ENCODE peak calls at places on chromosomes 12 and 14, in seven cellular contexts. One of them, this sample, is unnamed.

GRCh38 chr12:58639323-58639934 is 280.9 kb downstream of the LRIG3 start:
- DNase-seq in right atrium auricular region: no peak
- DNase-seq in OCI-LY7: no peak
- DNase-seq in fibroblast of lung: peak
- DNase-seq in CD4-positive, alpha-beta T cell: no peak
- DNase-seq in brain microvascular endothelial cell: peak
- DNase-seq in dorsolateral prefrontal cortex: no peak
- DNase-seq in this sample: no peak

GRCh38 chr14:64409509-64409908 is 21.4 kb downstream of the MTHFD1 start:
- DNase-seq in CD4-positive, alpha-beta T cell: no peak
- DNase-seq in right atrium auricular region: no peak
- DNase-seq in fibroblast of lung: no peak
- DNase-seq in dorsolateral prefrontal cortex: no peak
- DNase-seq in brain microvascular endothelial cell: no peak
- DNase-seq in OCI-LY7: no peak
- DNase-seq in this sample: no peak

GRCh38 chr12:124906606-124907261 is 7.7 kb downstream of the UBC start:
- DNase-seq in CD4-positive, alpha-beta T cell: peak
- DNase-seq in fibroblast of lung: peak
- DNase-seq in right atrium auricular region: peak
- DNase-seq in OCI-LY7: peak
- DNase-seq in brain microvascular endothelial cell: peak
- DNase-seq in dorsolateral prefrontal cortex: peak
- DNase-seq in this sample: peak

GRCh38 chr14:52610187-52610586 is 57.6 kb downstream of the GPR137C start:
- DNase-seq in CD4-positive, alpha-beta T cell: no peak
- DNase-seq in fibroblast of lung: no peak
- DNase-seq in right atrium auricular region: no peak
- DNase-seq in brain microvascular endothelial cell: no peak
- DNase-seq in OCI-LY7: no peak
- DNase-seq in dorsolateral prefrontal cortex: no peak
- DNase-seq in this sample: no peak

GRCh38 chr14:72543325-72543724 is 350.6 kb downstream of the DPF3 start:
- DNase-seq in OCI-LY7: no peak
- DNase-seq in CD4-positive, alpha-beta T cell: no peak
- DNase-seq in fibroblast of lung: no peak
- DNase-seq in brain microvascular endothelial cell: no peak
- DNase-seq in dorsolateral prefrontal cortex: no peak
- DNase-seq in right atrium auricular region: no peak
- DNase-seq in this sample: no peak

GRCh38 chr12:98973395-98973794 is 328.3 kb downstream of the APAF1 start:
- DNase-seq in right atrium auricular region: no peak
- DNase-seq in brain microvascular endothelial cell: no peak
- DNase-seq in CD4-positive, alpha-beta T cell: no peak
- DNase-seq in dorsolateral prefrontal cortex: no peak
- DNase-seq in fibroblast of lung: peak
- DNase-seq in OCI-LY7: no peak
- DNase-seq in this sample: peak

GRCh38 chr14:89912667-89913211 is 41.8 kb downstream of the EFCAB11 start:
- DNase-seq in CD4-positive, alpha-beta T cell: no peak
- DNase-seq in dorsolateral prefrontal cortex: no peak
- DNase-seq in right atrium auricular region: no peak
- DNase-seq in brain microvascular endothelial cell: peak
- DNase-seq in OCI-LY7: no peak
- DNase-seq in fibroblast of lung: peak
- DNase-seq in this sample: peak

GRCh38 chr14:65492277-65492676 is 79.7 kb downstream of the FUT8 start:
- DNase-seq in CD4-positive, alpha-beta T cell: no peak
- DNase-seq in OCI-LY7: peak
- DNase-seq in right atrium auricular region: no peak
- DNase-seq in dorsolateral prefrontal cortex: no peak
- DNase-seq in fibroblast of lung: no peak
- DNase-seq in brain microvascular endothelial cell: no peak
- DNase-seq in this sample: no peak

GRCh38 chr12:88308825-88309224 is 166.7 kb downstream of the TMTC3 start:
- DNase-seq in right atrium auricular region: no peak
- DNase-seq in brain microvascular endothelial cell: peak
- DNase-seq in dorsolateral prefrontal cortex: no peak
- DNase-seq in fibroblast of lung: peak
- DNase-seq in OCI-LY7: no peak
- DNase-seq in CD4-positive, alpha-beta T cell: no peak
- DNase-seq in this sample: peak

GRCh38 chr14:69548566-69548965 is 26.1 kb downstream of the CCDC177 start:
- DNase-seq in dorsolateral prefrontal cortex: peak
- DNase-seq in brain microvascular endothelial cell: no peak
- DNase-seq in fibroblast of lung: no peak
- DNase-seq in OCI-LY7: no peak
- DNase-seq in right atrium auricular region: no peak
- DNase-seq in CD4-positive, alpha-beta T cell: no peak
- DNase-seq in this sample: no peak

GRCh38 chr14:37230551-37231194 is 32.9 kb downstream of the MIPOL1 start:
- DNase-seq in dorsolateral prefrontal cortex: no peak
- DNase-seq in CD4-positive, alpha-beta T cell: no peak
- DNase-seq in fibroblast of lung: peak
- DNase-seq in brain microvascular endothelial cell: peak
- DNase-seq in right atrium auricular region: no peak
- DNase-seq in OCI-LY7: peak
- DNase-seq in this sample: peak
- H3K27ac ChIP-seq in dorsolateral prefrontal cortex: no peak
- H3K27ac ChIP-seq in CD4-positive, alpha-beta T cell: no peak
- H3K27ac ChIP-seq in fibroblast of lung: no peak
- H3K27ac ChIP-seq in brain microvascular endothelial cell: no peak
- H3K27ac ChIP-seq in right atrium auricular region: no peak
- H3K27ac ChIP-seq in OCI-LY7: no peak
- H3K27ac ChIP-seq in this sample: no peak

DNA sequence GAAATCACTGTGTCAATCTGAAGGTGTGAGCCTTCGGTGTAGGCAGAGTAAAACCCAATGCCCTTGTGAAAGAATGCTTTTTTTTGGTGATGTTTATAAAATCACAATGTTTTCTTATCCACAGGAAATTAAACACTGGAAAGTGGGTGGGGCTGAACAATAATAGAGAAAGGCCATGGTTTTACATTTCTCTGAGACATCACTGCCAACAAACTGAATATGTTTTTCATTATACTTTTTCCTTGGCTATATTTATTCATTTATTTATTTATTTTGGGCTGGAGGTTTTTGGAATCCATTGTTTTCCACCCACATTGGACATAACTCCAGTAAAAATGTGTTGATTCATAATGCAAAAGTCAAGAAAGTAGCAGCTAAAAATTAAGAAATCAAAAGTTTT is 16.9 kb downstream of the LRRK2 start:
- DNase-seq in fibroblast of lung: no peak
- DNase-seq in OCI-LY7: no peak
- DNase-seq in CD4-positive, alpha-beta T cell: no peak
- DNase-seq in right atrium auricular region: no peak
- DNase-seq in brain microvascular endothelial cell: no peak
- DNase-seq in dorsolateral prefrontal cortex: no peak
- DNase-seq in this sample: no peak
- H3K27ac ChIP-seq in fibroblast of lung: no peak
- H3K27ac ChIP-seq in OCI-LY7: no peak
- H3K27ac ChIP-seq in CD4-positive, alpha-beta T cell: no peak
- H3K27ac ChIP-seq in right atrium auricular region: no peak
- H3K27ac ChIP-seq in brain microvascular endothelial cell: no peak
- H3K27ac ChIP-seq in dorsolateral prefrontal cortex: no peak
- H3K27ac ChIP-seq in this sample: no peak

GRCh38 chr12:50248406-50248805 is 34.9 kb downstream of the LIMA1 start:
- DNase-seq in CD4-positive, alpha-beta T cell: no peak
- DNase-seq in dorsolateral prefrontal cortex: no peak
- DNase-seq in fibroblast of lung: no peak
- DNase-seq in brain microvascular endothelial cell: no peak
- DNase-seq in OCI-LY7: no peak
- DNase-seq in right atrium auricular region: no peak
- DNase-seq in this sample: no peak
- H3K27ac ChIP-seq in CD4-positive, alpha-beta T cell: no peak
- H3K27ac ChIP-seq in dorsolateral prefrontal cortex: no peak
- H3K27ac ChIP-seq in fibroblast of lung: no peak
- H3K27ac ChIP-seq in brain microvascular endothelial cell: no peak
- H3K27ac ChIP-seq in OCI-LY7: no peak
- H3K27ac ChIP-seq in right atrium auricular region: no peak
- H3K27ac ChIP-seq in this sample: no peak

DNA sequence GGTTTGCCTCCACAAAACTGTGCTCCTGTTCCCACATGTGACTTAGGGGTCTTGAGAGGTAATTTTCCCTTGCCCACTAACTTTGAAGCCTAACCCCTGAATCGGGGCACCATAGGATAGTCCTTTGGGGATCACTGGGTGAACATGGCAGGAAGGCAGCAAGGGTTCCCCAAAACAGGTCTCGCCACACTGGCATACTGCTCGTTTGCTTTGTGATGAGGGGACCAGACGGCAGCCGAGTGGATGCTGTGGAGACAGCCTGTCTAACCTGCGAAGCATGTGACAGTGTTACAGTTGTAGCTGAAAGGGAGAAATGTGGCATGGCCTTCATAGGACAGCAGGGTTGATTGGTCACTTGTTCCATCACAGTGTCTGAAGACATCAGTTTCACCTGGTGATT is 42.4 kb downstream of the UBE3B start:
- DNase-seq in fibroblast of lung: no peak
- DNase-seq in CD4-positive, alpha-beta T cell: no peak
- DNase-seq in dorsolateral prefrontal cortex: no peak
- DNase-seq in brain microvascular endothelial cell: no peak
- DNase-seq in right atrium auricular region: no peak
- DNase-seq in OCI-LY7: no peak
- DNase-seq in this sample: no peak
- H3K27ac ChIP-seq in fibroblast of lung: peak
- H3K27ac ChIP-seq in CD4-positive, alpha-beta T cell: no peak
- H3K27ac ChIP-seq in dorsolateral prefrontal cortex: no peak
- H3K27ac ChIP-seq in brain microvascular endothelial cell: peak
- H3K27ac ChIP-seq in right atrium auricular region: peak
- H3K27ac ChIP-seq in OCI-LY7: no peak
- H3K27ac ChIP-seq in this sample: no peak

GRCh38 chr14:24110060-24110459 is 4.5 kb upstream of the DCAF11 start:
- DNase-seq in CD4-positive, alpha-beta T cell: no peak
- DNase-seq in right atrium auricular region: no peak
- DNase-seq in fibroblast of lung: no peak
- DNase-seq in dorsolateral prefrontal cortex: no peak
- DNase-seq in OCI-LY7: no peak
- DNase-seq in brain microvascular endothelial cell: no peak
- DNase-seq in this sample: no peak

GRCh38 chr14:24108336-24108874 is 6.2 kb upstream of the DCAF11 start:
- DNase-seq in fibroblast of lung: no peak
- DNase-seq in OCI-LY7: no peak
- DNase-seq in CD4-positive, alpha-beta T cell: no peak
- DNase-seq in dorsolateral prefrontal cortex: no peak
- DNase-seq in brain microvascular endothelial cell: no peak
- DNase-seq in right atrium auricular region: no peak
- DNase-seq in this sample: no peak

GRCh38 chr14:24110485-24110884 is 4.1 kb upstream of the DCAF11 start:
- DNase-seq in right atrium auricular region: no peak
- DNase-seq in CD4-positive, alpha-beta T cell: no peak
- DNase-seq in dorsolateral prefrontal cortex: no peak
- DNase-seq in OCI-LY7: no peak
- DNase-seq in fibroblast of lung: no peak
- DNase-seq in brain microvascular endothelial cell: no peak
- DNase-seq in this sample: no peak

GRCh38 chr14:24103451-24103850 is 9.3 kb downstream of the PCK2 start:
- DNase-seq in OCI-LY7: no peak
- DNase-seq in brain microvascular endothelial cell: no peak
- DNase-seq in dorsolateral prefrontal cortex: no peak
- DNase-seq in fibroblast of lung: no peak
- DNase-seq in right atrium auricular region: no peak
- DNase-seq in CD4-positive, alpha-beta T cell: no peak
- DNase-seq in this sample: no peak

DNA sequence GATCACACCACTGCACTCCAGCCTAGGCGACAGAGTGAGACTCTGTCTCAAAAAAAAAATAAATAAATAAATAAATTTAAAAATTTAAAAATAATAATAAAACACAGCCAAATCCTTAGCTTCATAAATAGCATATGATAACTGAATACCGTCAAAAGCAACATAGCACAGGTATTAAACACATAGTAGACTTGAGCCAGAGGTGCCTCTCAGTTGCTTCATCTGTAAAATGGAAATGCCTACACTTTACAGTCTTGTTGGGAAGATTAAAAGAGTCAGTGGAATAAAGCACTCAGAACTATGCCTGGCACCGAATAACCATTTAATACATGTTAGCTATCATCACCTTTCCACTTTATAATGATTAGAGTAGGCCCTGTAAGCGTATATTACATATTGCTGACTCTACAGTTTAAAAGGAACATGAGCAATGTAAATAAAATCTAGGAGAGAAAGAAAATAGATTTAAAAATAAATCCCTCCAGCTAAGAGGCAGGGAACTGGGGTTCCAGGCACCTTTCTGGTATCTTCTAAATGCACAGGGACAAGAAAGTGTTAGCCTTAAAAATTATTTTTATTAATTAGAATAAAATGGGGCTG is 7.8 kb upstream of the DCAF11 start:
- DNase-seq in brain microvascular endothelial cell: no peak
- DNase-seq in CD4-positive, alpha-beta T cell: no peak
- DNase-seq in right atrium auricular region: no peak
- DNase-seq in dorsolateral prefrontal cortex: no peak
- DNase-seq in fibroblast of lung: no peak
- DNase-seq in OCI-LY7: no peak
- DNase-seq in this sample: no peak
- H3K27ac ChIP-seq in brain microvascular endothelial cell: no peak
- H3K27ac ChIP-seq in CD4-positive, alpha-beta T cell: no peak
- H3K27ac ChIP-seq in right atrium auricular region: no peak
- H3K27ac ChIP-seq in dorsolateral prefrontal cortex: no peak
- H3K27ac ChIP-seq in fibroblast of lung: no peak
- H3K27ac ChIP-seq in OCI-LY7: no peak
- H3K27ac ChIP-seq in this sample: no peak

GRCh38 chr14:35196571-35196970 is 74.2 kb downstream of the PRORP start:
- DNase-seq in right atrium auricular region: no peak
- DNase-seq in dorsolateral prefrontal cortex: no peak
- DNase-seq in brain microvascular endothelial cell: no peak
- DNase-seq in CD4-positive, alpha-beta T cell: no peak
- DNase-seq in OCI-LY7: no peak
- DNase-seq in fibroblast of lung: no peak
- DNase-seq in this sample: peak

GRCh38 chr14:35189422-35189821 is 67.1 kb downstream of the PRORP start:
- DNase-seq in CD4-positive, alpha-beta T cell: no peak
- DNase-seq in fibroblast of lung: no peak
- DNase-seq in OCI-LY7: no peak
- DNase-seq in dorsolateral prefrontal cortex: no peak
- DNase-seq in brain microvascular endothelial cell: no peak
- DNase-seq in right atrium auricular region: no peak
- DNase-seq in this sample: no peak

GRCh38 chr14:35197015-35197414 is 74.7 kb downstream of the PRORP start:
- DNase-seq in brain microvascular endothelial cell: peak
- DNase-seq in OCI-LY7: no peak
- DNase-seq in right atrium auricular region: no peak
- DNase-seq in dorsolateral prefrontal cortex: no peak
- DNase-seq in fibroblast of lung: peak
- DNase-seq in CD4-positive, alpha-beta T cell: no peak
- DNase-seq in this sample: peak

DNA sequence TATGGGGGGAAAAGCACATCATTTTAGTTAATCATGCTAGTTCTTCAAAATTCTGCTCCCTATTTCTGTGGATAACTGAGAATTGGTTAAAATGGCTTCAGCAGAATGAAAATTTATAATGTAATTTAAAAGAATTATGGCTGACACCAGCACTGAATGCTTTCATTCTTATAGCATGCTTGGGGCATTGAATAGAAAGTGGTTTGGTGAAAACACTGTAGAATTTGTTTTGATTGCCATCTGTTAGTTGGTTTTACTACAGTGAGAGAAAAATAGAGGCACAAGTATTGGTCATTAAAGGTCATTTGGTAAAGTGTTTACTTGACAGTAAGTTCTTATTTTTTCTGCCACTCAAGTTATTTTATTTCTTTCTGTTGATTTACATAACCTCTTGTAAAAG is 70.8 kb downstream of the PRORP start:
- DNase-seq in dorsolateral prefrontal cortex: no peak
- DNase-seq in right atrium auricular region: no peak
- DNase-seq in CD4-positive, alpha-beta T cell: no peak
- DNase-seq in OCI-LY7: no peak
- DNase-seq in fibroblast of lung: no peak
- DNase-seq in brain microvascular endothelial cell: no peak
- DNase-seq in this sample: no peak
- H3K27ac ChIP-seq in dorsolateral prefrontal cortex: no peak
- H3K27ac ChIP-seq in right atrium auricular region: no peak
- H3K27ac ChIP-seq in CD4-positive, alpha-beta T cell: no peak
- H3K27ac ChIP-seq in OCI-LY7: no peak
- H3K27ac ChIP-seq in fibroblast of lung: no peak
- H3K27ac ChIP-seq in brain microvascular endothelial cell: no peak
- H3K27ac ChIP-seq in this sample: no peak

This sample was measured in RWPE1.